ENCODE peak calls at places on chromosome 1, in five cellular contexts. G, R, J, X and Z are unnamed samples.
A peak's percentile ranks its signal among the peaks of the same experiment; 100 is the strongest.

GRCh38 chr1:229032455-229032854 is 238.5 kb upstream of the RAB4A start:
- DNase-seq in G (no peak), R (no peak), J (no peak), X (no peak), Z (no peak)

GRCh38 chr1:65247419-65248359 is 61.7 kb upstream of the DNAJC6 start:
- DNase-seq in G (no peak), R (no peak), J (no peak), X (no peak), Z (no peak)

GRCh38 chr1:22916469-22916817 is 56.2 kb downstream of the LACTBL1 start:
- DNase-seq in G (no peak), R (no peak), J (no peak), X (no peak), Z (no peak)

GRCh38 chr1:159821171-159821867 is 5.4 kb upstream of the SLAMF8 start:
- DNase-seq in G (peak; percentile 72), R (no peak), J (peak; percentile 46), X (no peak), Z (no peak)

GRCh38 chr1:173862769-173863223 is 5.0 kb downstream of the GAS5 start:
- DNase-seq in G (no peak), R (no peak), J (no peak), X (no peak), Z (no peak)

GRCh38 chr1:69943030-69943429 is 262.3 kb downstream of the LRRC40 start:
- DNase-seq in G (no peak), R (no peak), J (no peak), X (no peak), Z (no peak)

GRCh38 chr1:36253463-36253862 is 29.2 kb downstream of the THRAP3 start:
- DNase-seq in G (no peak), R (no peak), J (no peak), X (no peak), Z (no peak)

GRCh38 chr1:89578151-89578550 is 53.5 kb downstream of the LRRC8B start:
- DNase-seq in G (no peak), R (no peak), J (no peak), X (no peak), Z (no peak)

GRCh38 chr1:29825941-29826415 is 589.7 kb downstream of the PTPRU start:
- DNase-seq in G (no peak), R (no peak), J (no peak), X (no peak), Z (no peak)

GRCh38 chr1:151762941-151763921 is at the start of gene MRPL9:
- DNase-seq in G (peak; percentile 83), R (peak; percentile 95), J (peak; percentile 80), X (peak; percentile 71), Z (peak; percentile 85)

GRCh38 chr1:20367626-20368025 is 77.0 kb downstream of the VWA5B1 start:
- DNase-seq in G (no peak), R (no peak), J (no peak), X (no peak), Z (no peak)

GRCh38 chr1:4267381-4268261 is 367.5 kb upstream of the C1orf174 start:
- DNase-seq in G (no peak), R (no peak), J (no peak), X (no peak), Z (no peak)

GRCh38 chr1:84582802-84583587 is 8.8 kb upstream of the CTBS start:
- DNase-seq in G (no peak), R (no peak), J (no peak), X (no peak), Z (peak; percentile 14)

GRCh38 chr1:174988539-174988938 is 11.2 kb upstream of the CACYBP start:
- DNase-seq in G (no peak), R (no peak), J (no peak), X (no peak), Z (no peak)

GRCh38 chr1:236975461-236975860 is 28.8 kb downstream of the MT1HL1 start:
- DNase-seq in G (no peak), R (no peak), J (no peak), X (no peak), Z (no peak)

DNA sequence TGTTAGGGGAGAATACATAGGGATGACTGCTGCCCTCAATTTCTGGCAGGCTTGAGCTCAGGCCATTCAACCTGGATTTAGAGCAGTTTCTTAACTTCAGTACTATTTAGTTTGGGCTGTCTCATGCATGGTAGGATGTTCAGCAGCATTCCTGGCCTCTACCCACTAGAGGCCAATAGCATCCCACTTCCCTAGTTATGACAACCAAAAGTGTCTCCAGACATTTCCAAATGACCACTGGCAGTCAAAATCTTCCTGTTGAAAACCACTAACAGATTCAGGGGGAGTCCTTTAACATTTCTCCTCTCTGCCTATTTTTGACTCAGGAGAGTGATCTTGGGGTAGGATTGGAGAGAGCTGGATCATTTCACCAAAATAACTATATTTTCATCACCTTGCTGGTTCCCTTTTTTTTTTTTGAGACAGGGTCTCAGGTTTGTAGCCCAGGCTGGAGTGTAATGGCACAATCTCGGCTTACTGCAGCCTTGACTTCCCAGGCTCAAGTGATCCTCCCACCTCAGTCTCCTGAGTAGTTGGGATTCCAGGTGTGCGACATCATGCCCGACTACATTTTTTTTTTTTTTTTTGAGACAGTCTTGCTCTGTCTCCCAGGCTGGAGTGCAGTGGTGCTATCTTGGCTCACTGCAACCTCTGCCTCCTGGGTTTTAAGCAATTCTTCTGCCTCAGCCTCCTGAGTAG is 8.7 kb downstream of the GNAT2 start:
- DNase-seq in G (no peak), R (no peak), J (no peak), X (no peak), Z (no peak)
- TF ChIP-seq CTCF in G (no peak), R (no peak), J (no peak), X (no peak), Z (no peak)

GRCh38 chr1:33430751-33431593 is at the start of gene PHC2:
- DNase-seq in G (peak; percentile 97), R (peak; percentile 94), J (peak; percentile 98), X (peak; percentile 97), Z (peak; percentile 97)
- TF ChIP-seq CTCF in G (peak; percentile 42), R (peak; percentile 19), J (no peak), X (peak; percentile 29), Z (no peak)

GRCh38 chr1:201025571-201026002 is 2.1 kb upstream of the KIF21B start:
- DNase-seq in G (peak; percentile 53), R (no peak), J (no peak), X (no peak), Z (peak; percentile 31)
- TF ChIP-seq CTCF in G (no peak), R (peak; percentile 22), J (no peak), X (peak; percentile 44), Z (peak; percentile 31)

DNA sequence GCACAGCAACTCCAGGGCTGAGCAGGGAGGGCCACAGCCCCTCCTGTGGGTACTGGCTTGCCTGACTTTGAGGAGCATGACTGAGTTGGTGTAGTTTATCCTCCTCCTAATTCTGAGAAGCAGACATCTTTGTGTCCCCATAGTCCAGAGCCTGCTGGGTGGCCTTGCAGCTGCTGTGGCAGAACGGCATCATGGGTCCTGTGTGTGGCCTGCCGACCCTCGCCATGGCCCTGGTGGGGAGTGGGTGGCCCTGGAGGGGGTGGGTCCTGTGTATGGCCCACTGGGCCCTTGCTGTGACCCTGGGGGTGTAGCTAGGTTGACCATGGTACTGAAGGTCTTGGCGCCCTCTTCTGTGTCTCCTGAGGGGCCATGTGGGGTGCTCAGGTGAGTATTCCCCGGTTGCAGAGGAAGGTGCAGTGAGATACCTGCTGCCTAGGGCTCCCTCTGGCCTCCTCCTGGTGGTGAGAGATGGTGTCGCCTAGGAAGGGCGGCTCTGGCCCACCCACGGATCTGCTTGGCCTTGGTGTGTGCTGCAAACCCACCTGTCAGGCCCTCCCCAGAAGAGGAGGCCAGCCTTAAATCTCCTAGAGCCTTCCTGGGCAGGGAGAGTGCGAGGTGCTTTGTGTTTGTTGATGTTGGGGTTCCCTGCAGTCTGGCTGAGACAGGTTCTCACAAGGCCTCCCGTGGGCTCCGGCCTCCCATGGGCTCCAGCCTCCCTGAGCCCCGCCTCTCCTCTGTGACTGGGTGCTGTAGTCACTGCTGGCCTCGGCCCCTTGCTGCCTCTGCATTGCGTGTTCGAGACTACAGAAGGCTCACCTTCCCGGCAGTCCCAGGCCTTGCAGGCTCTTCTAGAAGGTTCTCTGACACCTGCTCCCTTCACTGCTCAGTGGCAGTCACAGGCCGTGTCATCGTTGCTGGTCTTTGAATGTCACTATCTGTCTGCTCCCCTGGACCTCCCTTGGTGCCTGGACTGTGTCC is 7.8 kb downstream of the SNAP47 start:
- DNase-seq in G (no peak), R (no peak), J (no peak), X (no peak), Z (no peak)
- TF ChIP-seq CTCF in G (no peak), R (no peak), J (no peak), X (no peak), Z (no peak)

GRCh38 chr1:204411451-204412245 is at the start of gene PPP1R15B:
- DNase-seq in G (peak; percentile 97), R (peak; percentile 89), J (peak; percentile 97), X (peak; percentile 94), Z (peak; percentile 96)

GRCh38 chr1:204409878-204410763 is 1.5 kb downstream of the PPP1R15B start:
- DNase-seq in G (no peak), R (no peak), J (no peak), X (no peak), Z (no peak)

GRCh38 chr1:204409111-204409510 is 2.5 kb downstream of the PPP1R15B start:
- DNase-seq in G (no peak), R (no peak), J (no peak), X (no peak), Z (no peak)

GRCh38 chr1:204408602-204409001 is 3.0 kb downstream of the PPP1R15B start:
- DNase-seq in G (no peak), R (no peak), J (no peak), X (no peak), Z (no peak)

DNA sequence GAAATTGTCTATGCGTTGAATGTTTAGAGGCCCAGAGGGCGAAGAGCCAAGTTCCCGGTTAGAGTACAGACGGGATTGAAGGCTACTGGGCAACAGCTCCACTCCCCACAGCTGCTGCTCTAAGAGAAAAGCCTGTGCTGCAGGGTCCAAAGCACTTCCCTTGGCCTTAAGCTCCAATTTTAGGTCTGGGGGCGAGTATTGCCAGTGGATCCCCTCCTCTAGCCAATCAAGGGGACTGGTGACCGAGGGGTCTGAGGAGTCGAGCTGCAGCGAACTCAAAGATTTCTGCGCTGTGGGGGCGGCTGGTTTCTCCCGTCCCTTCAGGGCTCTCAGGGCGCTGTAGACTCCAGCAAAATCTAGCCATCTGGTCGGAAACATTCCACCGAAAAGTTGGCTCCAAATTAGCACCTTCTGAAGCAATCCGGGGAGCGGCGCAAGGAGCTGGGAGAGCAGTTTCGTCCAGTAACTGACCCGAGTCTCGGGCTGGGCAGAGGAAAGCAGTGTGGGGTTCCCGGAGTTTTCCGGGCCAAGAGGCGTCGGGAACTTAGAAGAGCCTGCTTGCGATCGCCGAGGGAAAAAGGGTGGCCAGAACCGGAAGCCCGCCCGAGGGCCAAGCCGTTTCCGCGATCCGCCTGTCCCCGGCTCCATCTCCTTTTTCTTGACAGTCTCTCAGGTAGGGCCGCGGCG is 710 bp downstream of the PPP1R15B start:
- DNase-seq in G (peak; percentile 64), R (no peak), J (peak; percentile 58), X (no peak), Z (peak; percentile 55)
- TF ChIP-seq CTCF in G (no peak), R (no peak), J (no peak), X (no peak), Z (no peak)

GRCh38 chr1:2311184-2312032 is 79.9 kb downstream of the MORN1 start:
- DNase-seq in G (peak; percentile 67), R (peak; percentile 89), J (no peak), X (peak; percentile 49), Z (peak; percentile 71)
- TF ChIP-seq CTCF in G (peak; percentile 51), R (peak; percentile 64), J (no peak), X (peak; percentile 62), Z (peak; percentile 53)

GRCh38 chr1:17010601-17011438 is 908 bp downstream of the ATP13A2 start:
- DNase-seq in G (peak; percentile 47), R (peak; percentile 40), J (peak; percentile 34), X (no peak), Z (no peak)
- TF ChIP-seq CTCF in G (no peak), R (no peak), J (no peak), X (no peak), Z (no peak)